ENCODE peak calls at places on chromosomes 1 and 21, in eight cellular contexts. G, X, U, F, K, L, P and A are unnamed samples.
A peak's percentile ranks its signal among the peaks of the same experiment; 100 is the strongest.

GRCh38 chr1:48776400-48777218 is at the start of gene BEND5:
- DNase-seq in F (peak; percentile 8), X (peak; percentile 59), L (peak; percentile 42), U (no peak), P (peak; percentile 82), G (peak; percentile 76), K (peak; percentile 66), A (no peak)

GRCh38 chr21:25283720-25284119 is 323.6 kb downstream of the MRPL39 start:
- DNase-seq in P (no peak), K (no peak), U (peak; percentile 1), F (peak; percentile 58), X (peak; percentile 7), G (no peak), L (no peak), A (no peak)

GRCh38 chr1:236422517-236422876 is 28.4 kb downstream of the EDARADD start:
- DNase-seq in K (no peak), X (no peak), F (no peak), P (no peak), U (no peak), L (no peak), G (no peak), A (no peak)

GRCh38 chr1:162571696-162572095 is 10.2 kb downstream of the UAP1 start:
- DNase-seq in P (no peak), X (no peak), L (no peak), G (no peak), F (no peak), K (no peak), U (no peak), A (no peak)

GRCh38 chr1:153778051-153778823 is 3.0 kb downstream of the SLC27A3 start:
- DNase-seq in X (no peak), F (no peak), K (no peak), U (no peak), L (no peak), G (no peak), P (no peak), A (no peak)

GRCh38 chr21:33855190-33855589 is 60.4 kb downstream of the ATP5PO start:
- DNase-seq in F (no peak), G (no peak), K (no peak), U (no peak), X (no peak), P (no peak), L (no peak), A (no peak)

GRCh38 chr21:41835711-41836154 is 43.4 kb downstream of the PRDM15 start:
- DNase-seq in F (no peak), U (no peak), G (no peak), K (no peak), P (no peak), X (no peak), L (no peak), A (no peak)

GRCh38 chr1:3909615-3910014 is 9.5 kb upstream of the C1orf174 start:
- DNase-seq in U (no peak), K (no peak), P (no peak), F (no peak), X (no peak), G (no peak), L (no peak), A (no peak)

GRCh38 chr1:53145942-53146708 is 3.7 kb upstream of the SLC1A7 start:
- DNase-seq in K (peak; percentile 87), U (peak; percentile 97), G (peak; percentile 92), X (no peak), L (no peak), P (no peak), F (peak; percentile 98), A (peak; percentile 71)

GRCh38 chr1:155304558-155305063 is 3.4 kb upstream of the PKLR start:
- DNase-seq in G (no peak), F (no peak), X (no peak), K (no peak), P (no peak), U (no peak), L (no peak), A (no peak)

GRCh38 chr1:211260161-211261107 is 1.3 kb downstream of the RCOR3 start:
- DNase-seq in P (peak; percentile 89), U (peak; percentile 63), F (peak; percentile 68), X (peak; percentile 77), G (peak; percentile 85), L (peak; percentile 44), K (peak; percentile 90), A (no peak)

GRCh38 chr1:154446292-154446691 is 41.1 kb downstream of the IL6R start:
- DNase-seq in X (no peak), G (no peak), U (no peak), L (no peak), P (no peak), K (no peak), F (peak; percentile 45), A (no peak)

GRCh38 chr1:9912264-9912936 is 2.3 kb upstream of the CTNNBIP1 start:
- DNase-seq in U (no peak), L (no peak), G (no peak), P (no peak), F (no peak), K (no peak), X (no peak), A (no peak)

GRCh38 chr1:48608882-48609281 is 136.9 kb upstream of the SPATA6 start:
- DNase-seq in L (no peak), X (no peak), U (no peak), P (no peak), F (no peak), K (no peak), G (peak; percentile 39), A (no peak)

GRCh38 chr1:229479660-229480399 is 28.3 kb downstream of the NUP133 start:
- DNase-seq in K (no peak), F (no peak), G (no peak), X (no peak), P (no peak), L (no peak), U (no peak), A (no peak)